ENCODE peak calls at places on chromosomes 6 and 20, in eight cellular contexts. B, F, T, Z, H, U, N and V are unnamed samples.

GRCh38 chr6:12415980-12416598 is 125.9 kb downstream of the EDN1 start:
- DNase-seq in B (no peak), F (no peak), T (no peak), Z (no peak), H (no peak), U (no peak), N (peak), V (no peak)

GRCh38 chr6:138593100-138593877 is 94.0 kb upstream of the NHSL1 start:
- DNase-seq in B (peak), F (peak), T (no peak), Z (peak), H (peak), U (no peak), N (peak), V (peak)

GRCh38 chr20:22698443-22698842 is 114.1 kb upstream of the FOXA2 start:
- DNase-seq in B (no peak), F (no peak), T (no peak), Z (no peak), H (no peak), U (no peak), N (peak), V (no peak)

GRCh38 chr20:36010745-36011326 is 42.4 kb downstream of the CNBD2 start:
- DNase-seq in B (no peak), F (no peak), T (no peak), Z (no peak), H (no peak), U (no peak), N (no peak), V (no peak)

GRCh38 chr6:43436577-43437282 is 9.4 kb downstream of the ABCC10 start:
- DNase-seq in B (peak), F (peak), T (no peak), Z (no peak), H (peak), U (no peak), N (peak), V (no peak)

GRCh38 chr20:60036346-60037119 is 78.3 kb downstream of the CDH26 start:
- DNase-seq in B (no peak), F (no peak), T (no peak), Z (no peak), H (no peak), U (no peak), N (no peak), V (no peak)

GRCh38 chr20:10478205-10478604 is 43.1 kb downstream of the SLX4IP start:
- DNase-seq in B (no peak), F (no peak), T (no peak), Z (no peak), H (no peak), U (no peak), N (no peak), V (no peak)

GRCh38 chr20:32451682-32452461 is 93.7 kb downstream of the ASXL1 start:
- DNase-seq in B (no peak), F (no peak), T (peak), Z (no peak), H (no peak), U (no peak), N (no peak), V (no peak)

GRCh38 chr6:82040405-82041221 is 206.9 kb downstream of the IBTK start:
- DNase-seq in B (peak), F (no peak), T (no peak), Z (peak), H (peak), U (no peak), N (peak), V (no peak)

GRCh38 chr6:52381249-52381648 is 19.3 kb downstream of the PAQR8 start:
- DNase-seq in B (no peak), F (no peak), T (no peak), Z (no peak), H (no peak), U (no peak), N (no peak), V (no peak)

GRCh38 chr6:38131527-38131965 is 312.0 kb downstream of the ZFAND3 start:
- DNase-seq in B (peak), F (no peak), T (no peak), Z (no peak), H (peak), U (no peak), N (peak), V (no peak)

GRCh38 chr6:144602523-144603180 is 317.5 kb downstream of the UTRN start:
- DNase-seq in B (no peak), F (no peak), T (no peak), Z (no peak), H (no peak), U (no peak), N (no peak), V (no peak)

GRCh38 chr20:44014807-44015732 is 100.4 kb downstream of the TOX2 start:
- DNase-seq in B (no peak), F (no peak), T (no peak), Z (no peak), H (no peak), U (no peak), N (no peak), V (no peak)

GRCh38 chr20:9474835-9475413 is 39.5 kb upstream of the LAMP5 start:
- DNase-seq in B (peak), F (no peak), T (no peak), Z (no peak), H (no peak), U (no peak), N (peak), V (no peak)

GRCh38 chr20:33963756-33964155 is 30.0 kb upstream of the RALY start:
- DNase-seq in B (no peak), F (no peak), T (no peak), Z (no peak), H (no peak), U (no peak), N (no peak), V (no peak)

GRCh38 chr6:24753545-24753944 is 21.2 kb upstream of the GMNN start:
- DNase-seq in B (no peak), F (no peak), T (no peak), Z (no peak), H (no peak), U (no peak), N (no peak), V (no peak)

GRCh38 chr6:36758516-36759176 is 61.0 kb downstream of the RAB44 start:
- DNase-seq in B (no peak), F (no peak), T (no peak), Z (no peak), H (no peak), U (no peak), N (no peak), V (no peak)

GRCh38 chr20:54340667-54341081 is 132.8 kb downstream of the PFDN4 start:
- DNase-seq in B (peak), F (no peak), T (no peak), Z (no peak), H (peak), U (no peak), N (peak), V (no peak)

GRCh38 chr6:34610819-34611477 is 54.8 kb upstream of the SPDEF start:
- DNase-seq in B (peak), F (no peak), T (no peak), Z (no peak), H (peak), U (no peak), N (peak), V (no peak)

GRCh38 chr6:69784595-69785377 is 12.0 kb downstream of the LMBRD1 start:
- DNase-seq in B (no peak), F (no peak), T (no peak), Z (no peak), H (no peak), U (no peak), N (no peak), V (no peak)

GRCh38 chr6:170165085-170165484 is 125.8 kb downstream of the DLL1 start:
- DNase-seq in B (no peak), F (peak), T (no peak), Z (peak), H (no peak), U (peak), N (no peak), V (no peak)

GRCh38 chr6:153537422-153537821 is 406.3 kb upstream of the RGS17 start:
- DNase-seq in B (no peak), F (no peak), T (no peak), Z (no peak), H (no peak), U (no peak), N (no peak), V (no peak)

GRCh38 chr20:63130654-63131577 is 85.0 kb downstream of the YTHDF1 start:
- DNase-seq in B (no peak), F (peak), T (peak), Z (no peak), H (no peak), U (peak), N (no peak), V (no peak)

GRCh38 chr20:9204979-9205378 is 136.1 kb downstream of the PLCB4 start:
- DNase-seq in B (no peak), F (no peak), T (no peak), Z (no peak), H (no peak), U (no peak), N (no peak), V (no peak)

GRCh38 chr6:12472601-12473038 is 182.5 kb downstream of the EDN1 start:
- DNase-seq in B (peak), F (no peak), T (no peak), Z (peak), H (peak), U (peak), N (peak), V (no peak)

GRCh38 chr6:84282566-84282965 is 55.1 kb upstream of the CEP162 start:
- DNase-seq in B (peak), F (peak), T (no peak), Z (no peak), H (no peak), U (no peak), N (peak), V (no peak)

GRCh38 chr6:8195040-8195713 is 92.8 kb upstream of the EEF1E1 start:
- DNase-seq in B (no peak), F (no peak), T (no peak), Z (no peak), H (no peak), U (no peak), N (no peak), V (no peak)
- TF ChIP-seq CTCF in B (peak), F (no peak), T (no peak), Z (no peak), H (peak), U (no peak), N (peak), V (no peak)

DNA sequence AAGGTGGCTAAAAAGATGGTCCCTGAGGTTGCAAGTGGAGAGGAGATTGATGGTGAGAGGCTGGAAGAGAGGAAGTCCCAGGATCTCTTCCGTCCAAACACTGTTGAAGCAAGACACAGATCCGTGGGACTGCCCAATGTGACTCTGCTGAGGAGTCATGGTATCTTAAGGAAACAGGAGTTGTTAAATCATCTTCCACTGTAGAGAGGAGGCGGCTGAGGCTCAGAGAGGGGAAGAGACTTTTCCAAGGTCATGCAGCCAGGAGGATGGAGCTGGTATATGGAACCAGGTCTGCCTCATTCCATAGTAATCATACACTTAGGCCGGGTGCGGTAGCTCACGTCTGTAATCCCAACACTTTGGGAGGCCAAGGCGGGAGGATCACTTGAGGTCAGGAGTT is 4.1 kb upstream of the ZNF335 start:
- DNase-seq in B (no peak), F (no peak), T (no peak), Z (no peak), H (no peak), U (no peak), N (no peak), V (no peak)
- TF ChIP-seq CTCF in B (no peak), F (no peak), T (no peak), Z (no peak), H (no peak), U (no peak), N (no peak), V (no peak)

DNA sequence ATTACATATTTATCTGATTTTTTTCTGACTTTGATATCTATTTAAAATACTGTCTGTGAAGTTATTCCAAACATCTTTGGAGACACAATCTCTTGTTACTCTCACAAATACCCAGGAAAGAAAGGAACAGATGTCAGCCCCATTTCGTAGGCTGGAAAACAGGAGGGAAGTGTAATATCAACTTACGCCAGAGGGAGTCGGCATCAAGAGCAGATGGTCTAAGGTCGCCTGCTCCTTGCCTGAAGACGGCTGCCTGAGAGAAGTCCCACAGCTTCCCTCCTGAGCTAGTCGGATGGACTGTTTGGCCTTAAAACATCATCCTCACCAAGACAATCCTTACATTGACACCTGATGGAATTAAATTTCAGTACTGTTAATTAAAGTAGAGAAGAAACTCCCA is 13.4 kb downstream of the CST7 start:
- DNase-seq in B (no peak), F (no peak), T (peak), Z (no peak), H (no peak), U (no peak), N (no peak), V (no peak)
- TF ChIP-seq CTCF in B (no peak), F (no peak), T (no peak), Z (no peak), H (no peak), U (no peak), N (no peak), V (no peak)

DNA sequence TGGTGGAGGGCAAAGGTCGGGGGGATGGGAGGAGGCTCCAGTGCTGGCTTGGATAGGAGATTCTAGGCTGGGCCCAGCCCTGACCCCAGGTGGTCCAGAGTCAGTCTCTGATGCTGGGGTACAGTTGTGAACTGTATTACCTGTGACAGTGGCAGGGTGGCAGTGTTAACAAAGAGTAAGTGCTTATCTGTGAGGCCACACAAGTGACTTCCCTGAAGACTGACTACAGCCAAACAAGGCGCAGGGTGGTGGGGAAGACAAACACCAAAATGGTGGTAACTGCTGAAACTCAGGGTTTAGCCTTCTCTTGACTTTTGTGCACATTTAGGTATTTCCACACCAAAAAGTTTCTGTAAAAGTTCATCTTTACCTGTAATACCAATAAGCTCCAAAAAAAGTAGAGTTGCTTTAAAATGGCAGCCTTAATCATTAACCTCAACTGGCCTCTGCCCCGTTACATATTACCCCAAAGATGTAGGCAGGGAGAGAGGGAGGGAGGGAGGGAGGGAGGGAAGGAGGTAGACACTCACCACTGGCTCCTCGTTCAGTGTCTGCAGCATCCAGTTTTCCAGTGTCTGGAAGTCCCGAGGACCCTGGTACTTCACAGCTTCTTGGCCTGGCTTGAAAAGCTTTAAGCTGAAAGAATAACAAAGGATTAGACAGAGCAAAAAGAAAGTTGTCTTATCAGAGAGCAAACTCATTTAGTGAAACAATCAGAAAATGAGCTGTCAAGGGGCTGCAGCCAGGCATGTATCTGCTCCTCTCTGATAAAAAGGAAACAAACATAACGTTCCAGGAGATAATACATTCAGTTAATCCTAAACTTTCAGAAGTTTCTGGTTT is 11.3 kb downstream of the TXNDC5 start:
- DNase-seq in B (no peak), F (no peak), T (no peak), Z (no peak), H (no peak), U (no peak), N (peak), V (no peak)
- TF ChIP-seq CTCF in B (no peak), F (peak), T (peak), Z (no peak), H (peak), U (no peak), N (peak), V (no peak)

DNA sequence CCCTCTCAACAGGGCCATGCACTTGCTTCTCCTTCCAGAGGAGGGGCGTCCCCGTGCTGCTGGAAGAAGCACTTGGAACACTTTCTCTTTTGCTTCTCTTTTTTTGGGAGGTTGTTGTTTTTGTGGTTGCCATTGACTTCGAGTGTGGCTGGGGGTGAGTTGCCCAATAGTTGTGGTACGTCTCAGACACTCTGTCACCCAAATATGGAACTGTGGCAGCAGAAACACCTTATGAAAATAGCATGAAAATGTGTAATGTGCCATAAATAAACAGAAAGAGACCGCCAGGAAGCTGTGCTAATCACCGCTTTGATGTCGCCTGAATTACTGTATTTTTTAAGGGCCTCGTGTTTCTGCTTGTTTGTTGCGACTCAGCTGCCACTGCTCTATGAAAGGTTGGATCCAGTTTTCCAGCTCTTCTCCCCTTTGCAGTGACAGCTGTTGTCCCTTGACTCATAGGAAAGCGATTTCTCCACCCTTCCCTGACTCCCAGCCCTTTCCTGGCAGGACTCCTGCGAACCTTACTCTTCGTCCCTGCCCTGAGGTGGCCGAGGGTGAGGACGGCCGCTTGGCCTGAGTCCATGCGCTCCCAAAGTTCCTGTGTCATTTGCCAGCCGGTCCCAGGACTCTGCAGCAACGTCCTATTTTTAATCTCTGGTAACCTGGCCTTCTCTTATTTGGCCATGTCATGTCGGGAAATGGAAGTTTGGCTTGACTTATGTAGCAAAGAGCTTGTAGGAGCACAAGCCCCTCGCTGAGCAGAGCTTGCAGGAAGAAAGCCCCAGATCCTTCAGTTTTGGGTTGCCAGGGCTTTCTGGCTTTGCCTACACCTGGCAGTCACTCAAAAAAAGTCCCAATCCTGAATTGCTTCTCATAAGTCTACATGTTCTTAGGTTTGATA is 694.6 kb downstream of the QKI start:
- DNase-seq in B (peak), F (peak), T (no peak), Z (peak), H (no peak), U (peak), N (peak), V (no peak)
- TF ChIP-seq CTCF in B (no peak), F (no peak), T (no peak), Z (no peak), H (peak), U (no peak), N (no peak), V (no peak)

GRCh38 chr6:131782764-131783163 is 25.1 kb upstream of the ENPP1 start:
- DNase-seq in B (no peak), F (no peak), T (no peak), Z (no peak), H (no peak), U (no peak), N (peak), V (no peak)
- TF ChIP-seq CTCF in B (no peak), F (peak), T (no peak), Z (no peak), H (no peak), U (no peak), N (peak), V (no peak)

GRCh38 chr6:1363729-1364572 is 25.4 kb upstream of the FOXF2 start:
- DNase-seq in B (no peak), F (no peak), T (no peak), Z (peak), H (no peak), U (no peak), N (peak), V (no peak)
- TF ChIP-seq CTCF in B (peak), F (peak), T (no peak), Z (no peak), H (peak), U (no peak), N (peak), V (no peak)

GRCh38 chr6:23180504-23181293 is 611.3 kb downstream of the HDGFL1 start:
- DNase-seq in B (peak), F (no peak), T (peak), Z (peak), H (peak), U (peak), N (no peak), V (no peak)
- TF ChIP-seq CTCF in B (no peak), F (no peak), T (no peak), Z (no peak), H (no peak), U (no peak), N (no peak), V (no peak)

GRCh38 chr6:26457796-26458688 is at the start of gene BTN2A1:
- DNase-seq in B (peak), F (peak), T (peak), Z (peak), H (peak), U (peak), N (peak), V (peak)
- TF ChIP-seq CTCF in B (no peak), F (no peak), T (no peak), Z (no peak), H (peak), U (no peak), N (no peak), V (no peak)

DNA sequence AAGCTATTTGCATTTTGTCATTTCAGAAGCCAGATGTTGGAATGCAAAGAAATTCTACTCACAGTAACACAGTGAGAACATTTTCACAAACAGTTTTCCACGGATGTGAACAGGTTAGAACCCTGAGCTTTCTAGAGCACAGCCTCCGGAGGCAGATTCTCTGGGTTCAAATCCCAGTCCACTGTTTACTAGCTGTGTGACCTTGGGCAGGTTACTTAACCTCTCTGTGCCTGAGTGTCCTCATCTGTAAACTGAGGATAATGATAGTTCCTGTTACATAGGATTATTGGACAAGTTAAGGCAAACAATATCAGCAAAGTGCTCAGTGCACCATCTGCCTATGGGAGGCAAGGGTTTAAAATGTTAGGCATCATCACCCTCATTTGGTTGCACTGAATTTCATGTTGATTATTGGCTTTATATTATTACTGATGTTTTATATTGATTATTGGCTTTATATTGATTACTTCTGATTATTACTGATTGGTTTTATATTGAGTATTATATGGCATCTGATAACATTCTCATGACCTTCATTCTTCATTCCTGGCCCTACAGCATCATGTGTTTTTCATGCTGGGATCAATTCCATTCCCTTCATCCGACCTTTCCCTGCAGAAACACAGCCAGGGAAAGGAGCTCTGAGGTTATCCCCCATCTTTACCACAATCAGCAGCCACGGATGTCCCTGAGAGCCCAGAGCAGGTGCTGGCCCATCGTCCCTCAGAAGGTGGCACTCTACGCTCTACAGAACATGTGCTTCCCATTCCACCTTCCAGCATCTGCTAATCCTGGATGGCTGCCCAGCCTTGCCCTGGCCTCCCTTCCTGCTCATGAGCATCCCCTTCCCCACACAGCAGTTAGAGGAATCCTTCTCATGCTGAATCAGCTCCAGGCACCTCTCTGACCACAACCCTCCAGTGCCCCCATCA is 283.1 kb downstream of the PREX1 start:
- DNase-seq in B (no peak), F (no peak), T (no peak), Z (no peak), H (no peak), U (no peak), N (peak), V (no peak)
- TF ChIP-seq CTCF in B (no peak), F (no peak), T (no peak), Z (no peak), H (no peak), U (no peak), N (no peak), V (no peak)